ENCODE peak calls at places on chromosomes 13 and 19, in six cellular contexts. P is NCI-H748 treated with DMSO at 0.1 percent for 48 hours; H is dermis blood vessel endothelial cell; U is tibial nerve; K is effector memory CD4-positive, alpha-beta T cell; Z is activated CD4-positive, alpha-beta T cell treated with anti-CD3 and anti-CD28 coated beads for 24 hours. W is an unnamed sample.

GRCh38 chr13:49620170-49620621 is 8.1 kb upstream of the ARL11 start:
- DNase-seq in P (no peak), H (no peak), U (no peak), K (no peak), Z (no peak), W (no peak)

GRCh38 chr13:34025746-34026145 is 207.8 kb downstream of the RFC3 start:
- DNase-seq in P (no peak), H (peak), U (no peak), K (no peak), Z (no peak), W (no peak)

GRCh38 chr13:36681894-36682624 is 8.2 kb downstream of the SERTM1 start:
- DNase-seq in P (no peak), H (no peak), U (no peak), K (no peak), Z (no peak), W (no peak)

GRCh38 chr19:58556633-58557252 is 1.7 kb downstream of the UBE2M start:
- DNase-seq in P (no peak), H (no peak), U (no peak), K (no peak), Z (no peak), W (no peak)

GRCh38 chr13:51942189-51942588 is 69.1 kb downstream of the ATP7B start:
- DNase-seq in P (no peak), H (no peak), U (no peak), K (no peak), Z (no peak), W (peak)

GRCh38 chr13:94455414-94455813 is 24.1 kb downstream of the DCT start:
- DNase-seq in P (no peak), H (no peak), U (no peak), K (no peak), Z (no peak), W (no peak)

GRCh38 chr13:72782717-72783116 is 784 bp downstream of the PIBF1 start:
- DNase-seq in P (peak), H (peak), U (no peak), K (no peak), Z (no peak), W (no peak)

GRCh38 chr13:114140909-114141255 is 8.5 kb upstream of the RASA3 start:
- DNase-seq in P (no peak), H (no peak), U (no peak), K (no peak), Z (no peak), W (no peak)

GRCh38 chr13:26881154-26881553 is 120.6 kb upstream of the GPR12 start:
- DNase-seq in P (no peak), H (peak), U (no peak), K (no peak), Z (no peak), W (no peak)

GRCh38 chr13:85771856-85772255 is 27.4 kb downstream of the SLITRK6 start:
- DNase-seq in P (no peak), H (no peak), U (no peak), K (no peak), Z (no peak), W (no peak)

GRCh38 chr19:28171983-28172382 is 1041.0 kb downstream of the UQCRFS1 start:
- DNase-seq in P (no peak), H (no peak), U (no peak), K (no peak), Z (no peak), W (no peak)

GRCh38 chr13:90047600-90047999 is 1299.9 kb upstream of the MIR17HG start:
- DNase-seq in P (no peak), H (no peak), U (no peak), K (no peak), Z (no peak), W (no peak)

GRCh38 chr13:52159159-52159982 is at the start of gene NEK3:
- DNase-seq in P (peak), H (peak), U (peak), K (peak), Z (peak), W (peak)

GRCh38 chr19:17333611-17334413 is 843 bp downstream of the ANO8 start:
- DNase-seq in P (no peak), H (no peak), U (no peak), K (peak), Z (peak), W (peak)

GRCh38 chr19:4449022-4449825 is 8.4 kb downstream of the UBXN6 start:
- DNase-seq in P (no peak), H (no peak), U (no peak), K (no peak), Z (no peak), W (no peak)

GRCh38 chr19:39083983-39084731 is at the start of gene ACP7:
- DNase-seq in P (no peak), H (no peak), U (no peak), K (no peak), Z (no peak), W (no peak)

GRCh38 chr13:111516712-111517640 is 196.5 kb downstream of the TEX29 start:
- DNase-seq in P (no peak), H (no peak), U (no peak), K (no peak), Z (no peak), W (no peak)

GRCh38 chr19:47663911-47664771 is 49.1 kb upstream of the EHD2 start:
- DNase-seq in P (no peak), H (no peak), U (peak), K (no peak), Z (no peak), W (no peak)

GRCh38 chr19:49854861-49855263 is 3.9 kb downstream of the PTOV1 start:
- DNase-seq in P (no peak), H (no peak), U (no peak), K (no peak), Z (no peak), W (no peak)

GRCh38 chr19:35284153-35285140 is 2.1 kb downstream of the HAMP start:
- DNase-seq in P (no peak), H (no peak), U (no peak), K (no peak), Z (no peak), W (no peak)

GRCh38 chr13:28964052-28964451 is 143.9 kb downstream of the MTUS2 start:
- DNase-seq in P (no peak), H (no peak), U (no peak), K (no peak), Z (no peak), W (no peak)

GRCh38 chr13:112078216-112078615 is 11.3 kb downstream of the SOX1 start:
- DNase-seq in P (no peak), H (no peak), U (no peak), K (no peak), Z (no peak), W (no peak)

GRCh38 chr13:68304287-68304893 is 1074.3 kb upstream of the PCDH9 start:
- DNase-seq in P (no peak), H (peak), U (no peak), K (no peak), Z (no peak), W (no peak)

GRCh38 chr19:45568732-45569131 is 15.9 kb downstream of the OPA3 start:
- DNase-seq in P (no peak), H (peak), U (no peak), K (no peak), Z (no peak), W (no peak)

GRCh38 chr13:64397699-64398098 is 2832.4 kb downstream of the PCDH9 start:
- DNase-seq in P (no peak), H (no peak), U (no peak), K (no peak), Z (no peak), W (no peak)

GRCh38 chr13:75736132-75736531 is 100.0 kb downstream of the LMO7 start:
- DNase-seq in P (no peak), H (no peak), U (no peak), K (no peak), Z (no peak), W (no peak)

GRCh38 chr13:91326156-91326555 is 21.3 kb upstream of the MIR17HG start:
- DNase-seq in P (no peak), H (peak), U (no peak), K (no peak), Z (no peak), W (no peak)

GRCh38 chr19:2544576-2545415 is 68.9 kb downstream of the GADD45B start:
- DNase-seq in P (no peak), H (no peak), U (no peak), K (no peak), Z (no peak), W (no peak)

GRCh38 chr13:113058988-113059850 is 46.4 kb upstream of the F7 start:
- DNase-seq in P (no peak), H (no peak), U (no peak), K (no peak), Z (no peak), W (no peak)

GRCh38 chr19:45498411-45499195 is at the start of gene PPM1N:
- DNase-seq in P (no peak), H (peak), U (no peak), K (peak), Z (peak), W (peak)

W was measured in T follicular helper cell.